ENCODE peak calls at places on chromosomes 1 and 21, in ten cellular contexts. Q is Jurkat, Clone E6-1; S is activated CD8-positive, alpha-beta T cell treated with anti-CD3 and anti-CD28 coated beads, Interleukin-2, amount 10 ng/mL, durations not matched to agents 7 days and 5 days; Y is NCI-H1105; X is cerebellar cortex; R is skeletal muscle cell; T is NCI-H1092; I is GM23248; C is AG08396; J is NCI-H69. E is an unnamed sample.

GRCh38 chr1:8423134-8423701 is 105.3 kb downstream of the SLC45A1 start:
- DNase-seq in Q (no peak), S (peak), Y (peak), X (no peak), R (no peak), T (peak), I (peak), C (peak), J (peak), E (no peak)

GRCh38 chr1:11918779-11919519 is 7.3 kb downstream of the KIAA2013 start:
- DNase-seq in Q (no peak), S (no peak), Y (no peak), X (peak), R (no peak), T (no peak), I (peak), C (peak), J (no peak), E (no peak)

GRCh38 chr1:109250454-109251276 is 1.3 kb downstream of the CELSR2 start:
- DNase-seq in Q (no peak), S (no peak), Y (no peak), X (no peak), R (no peak), T (no peak), I (no peak), C (no peak), J (no peak), E (no peak)

GRCh38 chr1:202952818-202953217 is 5.3 kb downstream of the ADIPOR1 start:
- DNase-seq in Q (no peak), S (no peak), Y (no peak), X (no peak), R (no peak), T (no peak), I (peak), C (no peak), J (no peak), E (no peak)

GRCh38 chr1:40004857-40005256 is 35.7 kb upstream of the CAP1 start:
- DNase-seq in Q (no peak), S (no peak), Y (no peak), X (no peak), R (no peak), T (no peak), I (no peak), C (no peak), J (peak), E (peak)

GRCh38 chr1:39501666-39502065 is 10.2 kb downstream of the BMP8A start:
- DNase-seq in Q (no peak), S (no peak), Y (no peak), X (no peak), R (peak), T (no peak), I (peak), C (peak), J (no peak), E (peak)

GRCh38 chr1:162011337-162012012 is 12.2 kb downstream of the OLFML2B start:
- DNase-seq in Q (no peak), S (no peak), Y (no peak), X (no peak), R (peak), T (no peak), I (no peak), C (no peak), J (no peak), E (no peak)

GRCh38 chr1:154784924-154785531 is 85.1 kb downstream of the KCNN3 start:
- DNase-seq in Q (peak), S (peak), Y (no peak), X (no peak), R (no peak), T (no peak), I (no peak), C (no peak), J (peak), E (no peak)

GRCh38 chr1:31753623-31754349 is 10.4 kb downstream of the ADGRB2 start:
- DNase-seq in Q (no peak), S (no peak), Y (peak), X (peak), R (no peak), T (peak), I (peak), C (peak), J (peak), E (peak)

GRCh38 chr21:31500976-31501375 is 156.9 kb upstream of the TIAM1 start:
- DNase-seq in Q (no peak), S (no peak), Y (no peak), X (no peak), R (no peak), T (no peak), I (no peak), C (no peak), J (no peak), E (no peak)

GRCh38 chr1:54403808-54404261 is 2.4 kb downstream of the SSBP3 start:
- DNase-seq in Q (no peak), S (peak), Y (no peak), X (no peak), R (peak), T (no peak), I (peak), C (peak), J (no peak), E (no peak)

GRCh38 chr1:228178737-228179720 is 13.4 kb downstream of the IBA57 start:
- DNase-seq in Q (no peak), S (no peak), Y (no peak), X (no peak), R (no peak), T (no peak), I (no peak), C (no peak), J (no peak), E (no peak)

GRCh38 chr1:68231627-68232303 is 558 bp downstream of the WLS start:
- DNase-seq in Q (no peak), S (no peak), Y (peak), X (peak), R (peak), T (no peak), I (peak), C (peak), J (peak), E (peak)

GRCh38 chr1:110634455-110635281 is 28.5 kb upstream of the KCNA2 start:
- DNase-seq in Q (no peak), S (peak), Y (no peak), X (no peak), R (no peak), T (no peak), I (peak), C (peak), J (no peak), E (peak)

GRCh38 chr1:216576246-216576645 is 147.0 kb downstream of the ESRRG start:
- DNase-seq in Q (no peak), S (no peak), Y (no peak), X (no peak), R (no peak), T (no peak), I (no peak), C (no peak), J (peak), E (no peak)

GRCh38 chr1:233197940-233198339 is 97.6 kb downstream of the PCNX2 start:
- DNase-seq in Q (no peak), S (no peak), Y (no peak), X (no peak), R (no peak), T (peak), I (no peak), C (no peak), J (peak), E (no peak)

GRCh38 chr21:45543371-45543709 is 1.1 kb upstream of the SLC19A1 start:
- DNase-seq in Q (no peak), S (no peak), Y (no peak), X (no peak), R (no peak), T (no peak), I (no peak), C (no peak), J (no peak), E (no peak)

GRCh38 chr1:179798864-179799516 is 55.9 kb downstream of the FAM163A start:
- DNase-seq in Q (no peak), S (no peak), Y (no peak), X (no peak), R (no peak), T (no peak), I (no peak), C (no peak), J (no peak), E (no peak)